ENCODE peak calls at places on chromosome 19, in five cellular contexts. One of them, this sample, is unnamed.

GRCh38 chr19:7340959-7341837 is 7.5 kb upstream of the ARHGEF18 start:
- DNase-seq in psoas muscle: peak
- DNase-seq in adrenal gland: peak
- DNase-seq in body of pancreas: peak
- DNase-seq in cardiac muscle cell: peak
- DNase-seq in this sample: peak

GRCh38 chr19:5718032-5718578 is 1.8 kb downstream of the LONP1 start:
- DNase-seq in psoas muscle: no peak
- DNase-seq in adrenal gland: peak
- DNase-seq in body of pancreas: no peak
- DNase-seq in cardiac muscle cell: peak
- DNase-seq in this sample: no peak

GRCh38 chr19:10984166-10984735 is 23.4 kb downstream of the SMARCA4 start:
- DNase-seq in psoas muscle: no peak
- DNase-seq in adrenal gland: no peak
- DNase-seq in body of pancreas: no peak
- DNase-seq in cardiac muscle cell: no peak
- DNase-seq in this sample: no peak

GRCh38 chr19:53294786-53295441 is 27.4 kb upstream of the VN1R4 start:
- DNase-seq in psoas muscle: no peak
- DNase-seq in adrenal gland: no peak
- DNase-seq in body of pancreas: no peak
- DNase-seq in cardiac muscle cell: no peak
- DNase-seq in this sample: no peak

GRCh38 chr19:30362156-30362754 is 9.9 kb upstream of the ZNF536 start:
- DNase-seq in psoas muscle: no peak
- DNase-seq in adrenal gland: no peak
- DNase-seq in body of pancreas: no peak
- DNase-seq in cardiac muscle cell: no peak
- DNase-seq in this sample: no peak

GRCh38 chr19:35105047-35105410 is 10.6 kb upstream of the FXYD3 start:
- DNase-seq in psoas muscle: no peak
- DNase-seq in adrenal gland: no peak
- DNase-seq in body of pancreas: no peak
- DNase-seq in cardiac muscle cell: no peak
- DNase-seq in this sample: no peak

GRCh38 chr19:8731428-8732169 is 10.2 kb downstream of the OR2Z1 start:
- DNase-seq in psoas muscle: no peak
- DNase-seq in adrenal gland: no peak
- DNase-seq in body of pancreas: no peak
- DNase-seq in cardiac muscle cell: no peak
- DNase-seq in this sample: no peak

GRCh38 chr19:38290631-38291147 is 13.4 kb upstream of the C19orf33 start:
- DNase-seq in psoas muscle: no peak
- DNase-seq in adrenal gland: no peak
- DNase-seq in body of pancreas: peak
- DNase-seq in cardiac muscle cell: peak
- DNase-seq in this sample: no peak

GRCh38 chr19:28207244-28207643 is 1005.7 kb downstream of the UQCRFS1 start:
- DNase-seq in psoas muscle: no peak
- DNase-seq in adrenal gland: no peak
- DNase-seq in body of pancreas: no peak
- DNase-seq in cardiac muscle cell: no peak
- DNase-seq in this sample: no peak

GRCh38 chr19:47032171-47032811 is 12.7 kb downstream of the NPAS1 start:
- DNase-seq in psoas muscle: no peak
- DNase-seq in adrenal gland: no peak
- DNase-seq in body of pancreas: peak
- DNase-seq in cardiac muscle cell: peak
- DNase-seq in this sample: no peak

GRCh38 chr19:29454109-29454508 is 71.7 kb upstream of the VSTM2B start:
- DNase-seq in psoas muscle: no peak
- DNase-seq in adrenal gland: no peak
- DNase-seq in body of pancreas: no peak
- DNase-seq in cardiac muscle cell: no peak
- DNase-seq in this sample: no peak

GRCh38 chr19:35344511-35345031 is 3.1 kb upstream of the FFAR1 start:
- DNase-seq in psoas muscle: no peak
- DNase-seq in adrenal gland: no peak
- DNase-seq in body of pancreas: peak
- DNase-seq in cardiac muscle cell: no peak
- DNase-seq in this sample: no peak

GRCh38 chr19:16157601-16158000 is 14.1 kb downstream of the HSH2D start:
- DNase-seq in psoas muscle: no peak
- DNase-seq in adrenal gland: no peak
- DNase-seq in body of pancreas: no peak
- DNase-seq in cardiac muscle cell: no peak
- DNase-seq in this sample: no peak

GRCh38 chr19:57559008-57559403 is 657 bp downstream of the ZNF550 start:
- DNase-seq in psoas muscle: no peak
- DNase-seq in adrenal gland: peak
- DNase-seq in body of pancreas: no peak
- DNase-seq in cardiac muscle cell: peak
- DNase-seq in this sample: peak

GRCh38 chr19:49801401-49801888 is 11.6 kb downstream of the FUZ start:
- DNase-seq in psoas muscle: peak
- DNase-seq in adrenal gland: peak
- DNase-seq in body of pancreas: no peak
- DNase-seq in cardiac muscle cell: no peak
- DNase-seq in this sample: no peak

GRCh38 chr19:53509845-53510244 is 28.1 kb upstream of the ZNF331 start:
- DNase-seq in psoas muscle: no peak
- DNase-seq in adrenal gland: no peak
- DNase-seq in body of pancreas: no peak
- DNase-seq in cardiac muscle cell: no peak
- DNase-seq in this sample: no peak

GRCh38 chr19:28585796-28586195 is 627.2 kb downstream of the UQCRFS1 start:
- DNase-seq in psoas muscle: no peak
- DNase-seq in adrenal gland: no peak
- DNase-seq in body of pancreas: no peak
- DNase-seq in cardiac muscle cell: no peak
- DNase-seq in this sample: no peak

GRCh38 chr19:57992841-57993240 is 9.8 kb downstream of the ZNF606 start:
- DNase-seq in psoas muscle: no peak
- DNase-seq in adrenal gland: no peak
- DNase-seq in body of pancreas: no peak
- DNase-seq in cardiac muscle cell: no peak
- DNase-seq in this sample: no peak

GRCh38 chr19:32178841-32179410 is 166.5 kb upstream of the ZNF507 start:
- DNase-seq in psoas muscle: no peak
- DNase-seq in adrenal gland: no peak
- DNase-seq in body of pancreas: no peak
- DNase-seq in cardiac muscle cell: no peak
- DNase-seq in this sample: no peak

GRCh38 chr19:15379996-15380647 is 535 bp upstream of the AKAP8 start:
- DNase-seq in psoas muscle: peak
- DNase-seq in adrenal gland: peak
- DNase-seq in body of pancreas: no peak
- DNase-seq in cardiac muscle cell: peak
- DNase-seq in this sample: no peak

GRCh38 chr19:49957262-49957915 is 3.6 kb downstream of the SIGLEC11 start:
- DNase-seq in psoas muscle: no peak
- DNase-seq in adrenal gland: no peak
- DNase-seq in body of pancreas: no peak
- DNase-seq in cardiac muscle cell: no peak
- DNase-seq in this sample: no peak

GRCh38 chr19:37128821-37129177 is 43.7 kb downstream of the ZNF585A start:
- DNase-seq in psoas muscle: no peak
- DNase-seq in adrenal gland: no peak
- DNase-seq in body of pancreas: no peak
- DNase-seq in cardiac muscle cell: no peak
- DNase-seq in this sample: no peak

GRCh38 chr19:40622773-40623075 is 21.6 kb downstream of the LTBP4 start:
- DNase-seq in psoas muscle: no peak
- DNase-seq in adrenal gland: no peak
- DNase-seq in body of pancreas: no peak
- DNase-seq in cardiac muscle cell: no peak
- DNase-seq in this sample: no peak

GRCh38 chr19:34831714-34832113 is 58.7 kb upstream of the ZNF599 start:
- DNase-seq in psoas muscle: no peak
- DNase-seq in adrenal gland: no peak
- DNase-seq in body of pancreas: no peak
- DNase-seq in cardiac muscle cell: no peak
- DNase-seq in this sample: no peak

GRCh38 chr19:10431943-10432735 is 11.8 kb downstream of the PDE4A start:
- DNase-seq in psoas muscle: peak
- DNase-seq in adrenal gland: peak
- DNase-seq in body of pancreas: peak
- DNase-seq in cardiac muscle cell: peak
- DNase-seq in this sample: no peak

GRCh38 chr19:47272448-47273312 is 2.0 kb upstream of the INAFM1 start:
- DNase-seq in psoas muscle: no peak
- DNase-seq in adrenal gland: peak
- DNase-seq in body of pancreas: peak
- DNase-seq in cardiac muscle cell: no peak
- DNase-seq in this sample: no peak

GRCh38 chr19:50657672-50658437 is 8.6 kb downstream of the C19orf81 start:
- DNase-seq in psoas muscle: peak
- DNase-seq in adrenal gland: peak
- DNase-seq in body of pancreas: peak
- DNase-seq in cardiac muscle cell: peak
- DNase-seq in this sample: peak

DNA sequence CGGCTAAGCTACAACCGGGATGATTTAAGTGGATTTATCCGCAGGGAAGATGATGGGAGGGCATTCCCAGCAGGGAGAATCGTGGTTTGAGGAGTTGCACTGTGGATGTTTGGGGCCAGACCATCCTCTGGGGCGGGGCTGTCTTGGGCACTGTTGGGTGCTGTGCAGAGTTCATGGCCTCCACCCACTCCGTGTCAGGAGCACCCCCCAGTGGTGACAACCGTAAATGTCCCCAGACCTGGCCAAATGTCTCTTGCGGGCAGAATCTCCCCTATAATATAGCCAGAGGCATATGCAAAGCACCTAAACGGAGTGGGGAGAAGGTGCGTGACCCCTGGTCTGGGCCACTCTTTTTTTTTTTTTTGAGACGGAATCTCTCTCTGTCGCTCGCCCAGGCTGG is 40.2 kb downstream of the SMIM24 start:
- DNase-seq in psoas muscle: peak
- DNase-seq in adrenal gland: no peak
- DNase-seq in body of pancreas: peak
- DNase-seq in cardiac muscle cell: peak
- DNase-seq in this sample: no peak
- TF ChIP-seq CTCF in psoas muscle: peak
- TF ChIP-seq CTCF in adrenal gland: peak
- TF ChIP-seq CTCF in body of pancreas: peak
- TF ChIP-seq CTCF in cardiac muscle cell: peak
- TF ChIP-seq CTCF in this sample: no peak

DNA sequence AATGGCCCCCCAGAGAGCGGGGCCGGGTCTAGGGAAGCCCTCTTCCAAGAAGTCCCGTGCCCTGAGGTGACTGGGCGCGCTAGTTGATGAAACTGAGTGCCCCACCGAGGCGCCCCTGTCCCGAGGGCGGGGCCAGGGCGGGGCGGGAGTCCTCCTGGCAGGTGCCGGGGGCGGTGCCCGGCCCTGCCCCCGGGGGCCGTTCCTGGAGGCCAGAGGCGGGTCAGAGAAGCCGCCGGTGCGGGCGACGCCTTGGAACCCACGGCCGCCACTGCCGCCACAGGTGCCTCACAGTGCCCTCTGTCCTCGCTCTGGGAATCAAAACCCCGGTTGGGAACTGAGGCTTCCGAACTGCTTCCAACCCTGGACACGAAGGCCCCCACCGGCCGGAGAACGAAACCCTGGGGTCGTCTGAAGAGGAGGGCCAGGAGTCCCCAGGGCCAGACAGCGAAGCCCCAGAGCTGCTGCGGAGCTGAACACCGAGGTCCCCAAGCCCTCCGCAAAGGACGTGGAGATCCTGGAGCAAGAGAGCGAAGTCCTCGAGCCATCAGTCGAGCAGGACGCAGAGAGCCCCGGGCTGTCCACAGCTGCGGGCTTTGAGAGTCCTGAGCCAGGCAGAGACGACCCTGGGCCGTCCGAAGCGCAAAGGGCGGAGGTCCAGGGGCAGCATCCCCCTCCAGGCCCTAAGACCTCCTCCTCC is at the start of gene MISP3:
- DNase-seq in psoas muscle: peak
- DNase-seq in adrenal gland: peak
- DNase-seq in body of pancreas: peak
- DNase-seq in cardiac muscle cell: no peak
- DNase-seq in this sample: peak
- TF ChIP-seq CTCF in psoas muscle: no peak
- TF ChIP-seq CTCF in adrenal gland: no peak
- TF ChIP-seq CTCF in body of pancreas: no peak
- TF ChIP-seq CTCF in cardiac muscle cell: peak
- TF ChIP-seq CTCF in this sample: no peak

GRCh38 chr19:2540646-2541454 is 64.9 kb downstream of the GADD45B start:
- DNase-seq in psoas muscle: peak
- DNase-seq in adrenal gland: peak
- DNase-seq in body of pancreas: peak
- DNase-seq in cardiac muscle cell: peak
- DNase-seq in this sample: peak
- TF ChIP-seq CTCF in psoas muscle: peak
- TF ChIP-seq CTCF in adrenal gland: no peak
- TF ChIP-seq CTCF in body of pancreas: no peak
- TF ChIP-seq CTCF in cardiac muscle cell: peak
- TF ChIP-seq CTCF in this sample: no peak

GRCh38 chr19:962683-963385 is 21.3 kb upstream of the WDR18 start:
- DNase-seq in psoas muscle: no peak
- DNase-seq in adrenal gland: no peak
- DNase-seq in body of pancreas: no peak
- DNase-seq in cardiac muscle cell: no peak
- DNase-seq in this sample: no peak

GRCh38 chr19:961866-962620 is 22.1 kb upstream of the WDR18 start:
- DNase-seq in psoas muscle: no peak
- DNase-seq in adrenal gland: no peak
- DNase-seq in body of pancreas: no peak
- DNase-seq in cardiac muscle cell: no peak
- DNase-seq in this sample: no peak

GRCh38 chr19:960601-960938 is 23.6 kb upstream of the WDR18 start:
- DNase-seq in psoas muscle: no peak
- DNase-seq in adrenal gland: no peak
- DNase-seq in body of pancreas: no peak
- DNase-seq in cardiac muscle cell: no peak
- DNase-seq in this sample: no peak

GRCh38 chr19:958967-959685 is 25.0 kb upstream of the WDR18 start:
- DNase-seq in psoas muscle: no peak
- DNase-seq in adrenal gland: no peak
- DNase-seq in body of pancreas: no peak
- DNase-seq in cardiac muscle cell: peak
- DNase-seq in this sample: no peak

GRCh38 chr19:959935-960502 is 24.1 kb upstream of the WDR18 start:
- DNase-seq in psoas muscle: no peak
- DNase-seq in adrenal gland: no peak
- DNase-seq in body of pancreas: no peak
- DNase-seq in cardiac muscle cell: no peak
- DNase-seq in this sample: no peak
- TF ChIP-seq CTCF in psoas muscle: no peak
- TF ChIP-seq CTCF in adrenal gland: no peak
- TF ChIP-seq CTCF in body of pancreas: no peak
- TF ChIP-seq CTCF in cardiac muscle cell: no peak
- TF ChIP-seq CTCF in this sample: no peak

GRCh38 chr19:42207767-42208259 is 9.7 kb downstream of the DEDD2 start:
- DNase-seq in psoas muscle: no peak
- DNase-seq in adrenal gland: no peak
- DNase-seq in body of pancreas: no peak
- DNase-seq in cardiac muscle cell: peak
- DNase-seq in this sample: no peak
- TF ChIP-seq CTCF in psoas muscle: no peak
- TF ChIP-seq CTCF in adrenal gland: no peak
- TF ChIP-seq CTCF in body of pancreas: no peak
- TF ChIP-seq CTCF in cardiac muscle cell: no peak
- TF ChIP-seq CTCF in this sample: no peak

This sample was measured in mesothelial cell of epicardium.